ENCODE peak calls at places on chromosomes 3 and 15, in five cellular contexts. One of them, this sample, is unnamed.
A peak's percentile ranks its signal among the peaks of the same experiment; 100 is the strongest.

GRCh38 chr3:162034368-162034767 is 537.8 kb downstream of the OTOL1 start:
- DNase-seq in fibroblast of mammary gland: peak; percentile 48
- DNase-seq in caudate nucleus: no peak
- DNase-seq in cardiac fibroblast: peak; percentile 71
- DNase-seq in H7: no peak
- DNase-seq in this sample: no peak

GRCh38 chr3:31462050-31462569 is 70.6 kb upstream of the STT3B start:
- DNase-seq in caudate nucleus: no peak
- DNase-seq in fibroblast of mammary gland: no peak
- DNase-seq in cardiac fibroblast: peak; percentile 22
- DNase-seq in H7: no peak
- DNase-seq in this sample: no peak

GRCh38 chr3:188220988-188221818 is 67.2 kb downstream of the LPP start:
- DNase-seq in H7: no peak
- DNase-seq in cardiac fibroblast: peak; percentile 98
- DNase-seq in fibroblast of mammary gland: peak; percentile 98
- DNase-seq in caudate nucleus: no peak
- DNase-seq in this sample: no peak

GRCh38 chr3:40254491-40254890 is 55.0 kb upstream of the EIF1B start:
- DNase-seq in caudate nucleus: no peak
- DNase-seq in fibroblast of mammary gland: no peak
- DNase-seq in H7: no peak
- DNase-seq in cardiac fibroblast: no peak
- DNase-seq in this sample: no peak

GRCh38 chr3:99700637-99701268 is 62.4 kb downstream of the COL8A1 start:
- DNase-seq in H7: no peak
- DNase-seq in cardiac fibroblast: peak; percentile 95
- DNase-seq in caudate nucleus: no peak
- DNase-seq in fibroblast of mammary gland: peak; percentile 81
- DNase-seq in this sample: no peak

GRCh38 chr15:69498282-69498681 is 45.7 kb downstream of the RPLP1 start:
- DNase-seq in fibroblast of mammary gland: no peak
- DNase-seq in cardiac fibroblast: no peak
- DNase-seq in H7: no peak
- DNase-seq in caudate nucleus: no peak
- DNase-seq in this sample: no peak

GRCh38 chr3:70763894-70764293 is 451.5 kb upstream of the MDFIC2 start:
- DNase-seq in fibroblast of mammary gland: no peak
- DNase-seq in cardiac fibroblast: no peak
- DNase-seq in H7: no peak
- DNase-seq in caudate nucleus: no peak
- DNase-seq in this sample: no peak

GRCh38 chr3:157142315-157142714 is 17.6 kb downstream of the CCNL1 start:
- DNase-seq in fibroblast of mammary gland: no peak
- DNase-seq in caudate nucleus: no peak
- DNase-seq in H7: no peak
- DNase-seq in cardiac fibroblast: no peak
- DNase-seq in this sample: no peak

GRCh38 chr15:60827492-60827891 is 348.6 kb upstream of the ICE2 start:
- DNase-seq in fibroblast of mammary gland: no peak
- DNase-seq in caudate nucleus: no peak
- DNase-seq in H7: no peak
- DNase-seq in cardiac fibroblast: no peak
- DNase-seq in this sample: no peak

GRCh38 chr15:96093063-96093462 is 237.4 kb upstream of the NR2F2 start:
- DNase-seq in caudate nucleus: no peak
- DNase-seq in fibroblast of mammary gland: no peak
- DNase-seq in cardiac fibroblast: peak; percentile 16
- DNase-seq in H7: no peak
- DNase-seq in this sample: no peak

GRCh38 chr3:69739204-69740102 is at the start of gene MITF:
- DNase-seq in cardiac fibroblast: peak; percentile 90
- DNase-seq in caudate nucleus: peak; percentile 93
- DNase-seq in H7: peak; percentile 92
- DNase-seq in fibroblast of mammary gland: peak; percentile 86
- DNase-seq in this sample: peak; percentile 49

GRCh38 chr3:107543666-107544065 is 20.9 kb downstream of the BBX start:
- DNase-seq in fibroblast of mammary gland: peak; percentile 31
- DNase-seq in cardiac fibroblast: peak; percentile 29
- DNase-seq in caudate nucleus: peak; percentile 12
- DNase-seq in H7: no peak
- DNase-seq in this sample: no peak

GRCh38 chr3:175127075-175127662 is 268.0 kb downstream of the NAALADL2 start:
- DNase-seq in fibroblast of mammary gland: no peak
- DNase-seq in cardiac fibroblast: no peak
- DNase-seq in caudate nucleus: no peak
- DNase-seq in H7: no peak
- DNase-seq in this sample: no peak

GRCh38 chr3:98954806-98955205 is 53.3 kb upstream of the DCBLD2 start:
- DNase-seq in fibroblast of mammary gland: peak; percentile 83
- DNase-seq in caudate nucleus: no peak
- DNase-seq in cardiac fibroblast: peak; percentile 50
- DNase-seq in H7: no peak
- DNase-seq in this sample: no peak

GRCh38 chr15:45083223-45083622 is 30.7 kb downstream of the DUOX2 start:
- DNase-seq in fibroblast of mammary gland: no peak
- DNase-seq in cardiac fibroblast: no peak
- DNase-seq in H7: no peak
- DNase-seq in caudate nucleus: no peak
- DNase-seq in this sample: no peak

GRCh38 chr15:60727260-60727659 is 248.3 kb upstream of the ICE2 start:
- DNase-seq in caudate nucleus: no peak
- DNase-seq in cardiac fibroblast: no peak
- DNase-seq in fibroblast of mammary gland: no peak
- DNase-seq in H7: no peak
- DNase-seq in this sample: no peak

GRCh38 chr3:14265246-14265962 is 86.8 kb downstream of the LSM3 start:
- DNase-seq in H7: no peak
- DNase-seq in caudate nucleus: no peak
- DNase-seq in fibroblast of mammary gland: peak; percentile 70
- DNase-seq in cardiac fibroblast: peak; percentile 47
- DNase-seq in this sample: no peak

GRCh38 chr15:50241684-50242450 is 23.7 kb downstream of the HDC start:
- DNase-seq in caudate nucleus: no peak
- DNase-seq in cardiac fibroblast: peak; percentile 38
- DNase-seq in H7: no peak
- DNase-seq in fibroblast of mammary gland: peak; percentile 77
- DNase-seq in this sample: peak; percentile 32

GRCh38 chr15:98003528-98003927 is 43.0 kb downstream of the ARRDC4 start:
- DNase-seq in H7: no peak
- DNase-seq in caudate nucleus: no peak
- DNase-seq in cardiac fibroblast: no peak
- DNase-seq in fibroblast of mammary gland: no peak
- DNase-seq in this sample: no peak

GRCh38 chr3:176275113-176275512 is 922.2 kb downstream of the TBL1XR1 start:
- DNase-seq in fibroblast of mammary gland: no peak
- DNase-seq in cardiac fibroblast: no peak
- DNase-seq in H7: no peak
- DNase-seq in caudate nucleus: no peak
- DNase-seq in this sample: no peak

GRCh38 chr3:119295816-119296484 is 1.8 kb downstream of the ARHGAP31 start:
- DNase-seq in cardiac fibroblast: peak; percentile 47
- DNase-seq in H7: no peak
- DNase-seq in caudate nucleus: no peak
- DNase-seq in fibroblast of mammary gland: peak; percentile 41
- DNase-seq in this sample: no peak

GRCh38 chr3:111650378-111651275 is 55.5 kb upstream of the ZBED2 start:
- DNase-seq in cardiac fibroblast: no peak
- DNase-seq in H7: no peak
- DNase-seq in caudate nucleus: no peak
- DNase-seq in fibroblast of mammary gland: no peak
- DNase-seq in this sample: no peak

GRCh38 chr15:101439920-101440319 is 49.6 kb downstream of the PCSK6 start:
- DNase-seq in caudate nucleus: no peak
- DNase-seq in cardiac fibroblast: peak; percentile 75
- DNase-seq in fibroblast of mammary gland: peak; percentile 80
- DNase-seq in H7: no peak
- DNase-seq in this sample: no peak

GRCh38 chr3:59192473-59192872 is 142.6 kb upstream of the CFAP20DC start:
- DNase-seq in cardiac fibroblast: peak; percentile 29
- DNase-seq in H7: no peak
- DNase-seq in caudate nucleus: no peak
- DNase-seq in fibroblast of mammary gland: peak; percentile 60
- DNase-seq in this sample: no peak

This sample was measured in T-helper 2 cell treated with Interferon-gamma antibody and Interleukin-4, amounts not matched to agents 5 μg/mL and 100 μg/mL, for 36 hours.